ENCODE peak calls at places on chromosomes 5 and 9, in nine cellular contexts. I is activated gamma-delta T cell treated with anti-CD3 and anti-CD28 coated beads, Interleukin-2, amount 50 U/mL, for 16 hours; M is HFFc6; B is DMS79; H is stimulated activated CD8-positive, alpha-beta memory T cell treated with anti-CD3 and anti-CD28 coated beads, Interleukin-15, amount 100 ng/mL, for 1 hour; T is GM23248; S is iris pigment epithelial cell; G is choroid plexus epithelial cell; F is NCI-H748 treated with DMSO at 0.1 percent for 48 hours. W is an unnamed sample.

GRCh38 chr5:138975098-138975847 is 100.1 kb upstream of the LRRTM2 start:
- DNase-seq in I (no peak), M (peak; percentile 68), B (no peak), H (no peak), T (peak; percentile 87), S (peak; percentile 94), G (peak; percentile 97), F (no peak), W (peak; percentile 76)

GRCh38 chr5:1654786-1655495 is 131.2 kb upstream of the LPCAT1 start:
- DNase-seq in I (no peak), M (no peak), B (no peak), H (no peak), T (no peak), S (no peak), G (no peak), F (no peak), W (no peak)

GRCh38 chr9:107488400-107489143 is 997 bp downstream of the KLF4 start:
- DNase-seq in I (no peak), M (no peak), B (no peak), H (no peak), T (peak; percentile 91), S (peak; percentile 22), G (peak; percentile 55), F (peak; percentile 42), W (no peak)

GRCh38 chr5:77312411-77312810 is 101.9 kb downstream of the PDE8B start:
- DNase-seq in I (no peak), M (peak; percentile 32), B (no peak), H (no peak), T (peak; percentile 71), S (peak; percentile 79), G (peak; percentile 80), F (no peak), W (peak; percentile 14)

GRCh38 chr9:73916016-73916673 is 581.0 kb upstream of the RORB start:
- DNase-seq in I (no peak), M (no peak), B (no peak), H (no peak), T (peak; percentile 1), S (peak; percentile 48), G (peak; percentile 71), F (no peak), W (peak; percentile 26)

GRCh38 chr5:170313344-170313743 is 15.8 kb upstream of the LCP2 start:
- DNase-seq in I (no peak), M (no peak), B (no peak), H (no peak), T (no peak), S (no peak), G (no peak), F (no peak), W (no peak)

GRCh38 chr5:5017827-5018559 is 122.1 kb upstream of the ADAMTS16 start:
- DNase-seq in I (no peak), M (peak; percentile 88), B (no peak), H (no peak), T (peak; percentile 95), S (no peak), G (no peak), F (no peak), W (peak; percentile 88)

GRCh38 chr9:89576404-89576824 is 28.4 kb upstream of the GADD45G start:
- DNase-seq in I (no peak), M (no peak), B (no peak), H (no peak), T (peak; percentile 25), S (peak; percentile 25), G (peak; percentile 63), F (peak; percentile 23), W (peak; percentile 64)

GRCh38 chr9:33233659-33234335 is 6.2 kb upstream of the SPINK4 start:
- DNase-seq in I (no peak), M (peak; percentile 90), B (peak; percentile 90), H (no peak), T (peak; percentile 95), S (peak; percentile 95), G (peak; percentile 87), F (no peak), W (peak; percentile 99)

GRCh38 chr5:180128671-180129261 is 57.2 kb upstream of the RNF130 start:
- DNase-seq in I (no peak), M (no peak), B (no peak), H (no peak), T (no peak), S (no peak), G (no peak), F (no peak), W (no peak)

GRCh38 chr9:134286513-134287245 is 39.6 kb upstream of the RXRA start:
- DNase-seq in I (no peak), M (no peak), B (no peak), H (no peak), T (no peak), S (no peak), G (no peak), F (no peak), W (no peak)

GRCh38 chr5:76789991-76790571 is 28.7 kb upstream of the F2RL1 start:
- DNase-seq in I (no peak), M (no peak), B (no peak), H (no peak), T (peak; percentile 86), S (peak; percentile 63), G (peak; percentile 50), F (no peak), W (no peak)

GRCh38 chr9:4297151-4297794 is 2.6 kb downstream of the GLIS3 start:
- DNase-seq in I (no peak), M (peak; percentile 84), B (peak; percentile 30), H (no peak), T (peak; percentile 94), S (peak; percentile 95), G (peak; percentile 93), F (peak; percentile 38), W (peak; percentile 89)

GRCh38 chr5:112290667-112291066 is 128.4 kb downstream of the EPB41L4A start:
- DNase-seq in I (no peak), M (no peak), B (no peak), H (no peak), T (no peak), S (no peak), G (no peak), F (no peak), W (no peak)

W was measured in renal cortical epithelial cell.